ENCODE peak calls at places on chromosomes 5 and 9, in four cellular contexts. U, C, P and K are unnamed samples.

GRCh38 chr9:37958154-37958553 is 54.2 kb upstream of the SLC25A51 start:
- DNase-seq in U (no peak), C (no peak), P (no peak), K (no peak)

GRCh38 chr5:163789870-163790269 is 284.5 kb downstream of the MAT2B start:
- DNase-seq in U (no peak), C (no peak), P (no peak), K (no peak)

GRCh38 chr5:176716320-176716719 is 69.0 kb downstream of the TSPAN17 start:
- DNase-seq in U (no peak), C (no peak), P (no peak), K (no peak)

GRCh38 chr5:113266227-113266912 is 168.4 kb downstream of the TSSK1B start:
- DNase-seq in U (no peak), C (no peak), P (no peak), K (no peak)

GRCh38 chr5:172645271-172645670 is 4.2 kb downstream of the NEURL1B start:
- DNase-seq in U (no peak), C (no peak), P (no peak), K (no peak)

GRCh38 chr5:60379907-60380306 is 320.1 kb downstream of the DEPDC1B start:
- DNase-seq in U (no peak), C (no peak), P (no peak), K (peak; percentile 37)

GRCh38 chr5:133391349-133392136 is 220.8 kb downstream of the FSTL4 start:
- DNase-seq in U (no peak), C (no peak), P (no peak), K (no peak)

GRCh38 chr5:177458912-177459350 is 12.3 kb downstream of the PRR7 start:
- DNase-seq in U (no peak), C (no peak), P (no peak), K (no peak)

GRCh38 chr9:64773491-64773931 is 511.5 kb downstream of the FOXD4L5 start:
- DNase-seq in U (peak; percentile 1), C (no peak), P (no peak), K (no peak)

GRCh38 chr9:127796225-127796813 is 6.4 kb upstream of the FPGS start:
- DNase-seq in U (no peak), C (peak; percentile 47), P (no peak), K (no peak)

DNA sequence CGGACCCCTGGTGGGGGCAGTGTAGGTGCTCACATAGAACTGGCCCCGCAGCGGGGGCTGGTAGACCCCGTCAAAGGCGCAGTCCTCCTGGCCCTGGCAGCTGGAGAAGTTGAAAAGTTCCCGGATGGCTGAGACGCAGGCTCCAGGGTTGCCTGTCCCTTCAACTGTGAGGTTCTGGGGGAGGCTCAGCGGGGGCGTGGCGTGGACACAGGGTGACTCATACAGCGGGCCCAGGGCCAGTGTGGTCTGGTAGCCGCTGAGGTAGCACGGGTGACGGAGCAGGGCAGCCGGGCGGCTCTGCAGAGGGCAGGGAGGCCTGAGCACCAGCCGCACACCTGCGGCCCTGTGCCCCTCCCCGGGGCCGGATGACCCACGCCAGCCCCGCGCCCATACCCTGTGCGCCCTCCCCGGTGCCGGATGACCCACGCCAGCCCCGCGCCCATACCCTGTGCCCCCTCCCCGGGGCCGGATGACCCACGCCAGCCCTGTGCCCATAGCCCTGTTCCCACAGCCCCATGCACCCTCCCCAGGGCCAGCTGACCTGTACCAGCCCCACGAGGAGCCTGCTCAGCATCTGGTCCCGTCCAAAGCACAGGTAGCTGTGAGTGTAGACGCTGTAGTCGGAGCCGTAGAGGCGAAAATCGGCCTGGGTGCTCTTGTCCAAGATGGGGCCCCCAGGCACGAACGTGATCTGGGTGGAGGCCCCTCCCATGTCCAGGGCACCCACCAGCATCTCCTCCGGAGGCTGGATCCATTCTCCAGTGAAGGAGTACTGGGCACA is 5.0 kb downstream of the ENTPD8 start:
- DNase-seq in U (peak; percentile 94), C (peak; percentile 62), P (no peak), K (no peak)
- TF ChIP-seq CHD2 in U (no peak), C (no peak), P (no peak), K (no peak)

DNA sequence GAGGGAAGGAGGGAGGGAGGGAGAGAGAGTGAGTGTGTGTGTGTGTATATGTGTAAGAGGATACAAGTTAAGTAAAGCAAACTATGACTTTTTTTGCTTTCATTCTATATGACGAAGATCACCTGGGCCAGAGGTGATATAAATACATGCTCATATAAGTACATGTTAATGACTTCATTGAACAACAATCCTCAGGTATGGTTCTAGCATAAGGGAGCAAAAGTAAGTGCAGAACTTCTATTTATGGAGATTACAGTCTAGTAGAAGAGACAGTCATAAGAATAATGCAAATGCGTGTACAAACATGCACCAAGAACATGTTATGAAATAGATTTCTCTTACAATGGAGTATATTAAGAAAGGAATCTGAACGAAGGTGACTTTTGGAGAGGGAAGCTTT is 1804.0 kb downstream of the MAT2B start:
- DNase-seq in U (no peak), C (no peak), P (no peak), K (no peak)
- TF ChIP-seq ZNF274 in U (no peak), C (no peak), P (no peak), K (no peak)

GRCh38 chr5:39605966-39606591 is 181.3 kb upstream of the DAB2 start:
- DNase-seq in U (no peak), C (no peak), P (no peak), K (no peak)

GRCh38 chr5:39606592-39606990 is 181.8 kb upstream of the DAB2 start:
- DNase-seq in U (no peak), C (no peak), P (no peak), K (no peak)

GRCh38 chr5:39604491-39604890 is 179.7 kb upstream of the DAB2 start:
- DNase-seq in U (no peak), C (no peak), P (no peak), K (no peak)

GRCh38 chr5:39608024-39608423 is 183.2 kb upstream of the DAB2 start:
- DNase-seq in U (no peak), C (no peak), P (no peak), K (no peak)

DNA sequence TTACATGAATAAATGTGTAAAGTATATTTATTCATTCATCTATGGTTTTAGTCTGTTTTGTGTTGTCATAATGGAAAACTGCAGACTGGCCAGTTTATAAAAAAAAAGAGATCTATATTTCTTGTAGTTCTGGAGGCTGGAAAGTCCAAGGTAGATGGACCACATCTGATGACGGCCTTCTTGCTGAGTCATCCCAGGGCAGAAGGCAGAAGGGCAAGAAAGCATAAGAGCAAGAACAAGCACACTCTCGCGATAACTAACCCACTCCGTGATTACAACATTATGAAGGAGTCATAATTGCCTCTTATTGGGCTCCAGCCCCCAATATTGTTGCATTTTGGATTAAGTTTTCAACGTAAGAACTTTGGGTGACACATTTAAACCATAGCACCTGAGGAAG is 180.4 kb upstream of the DAB2 start:
- DNase-seq in U (no peak), C (no peak), P (no peak), K (no peak)
- TF ChIP-seq CHD2 in U (peak; percentile 82), C (no peak), P (no peak), K (no peak)

DNA sequence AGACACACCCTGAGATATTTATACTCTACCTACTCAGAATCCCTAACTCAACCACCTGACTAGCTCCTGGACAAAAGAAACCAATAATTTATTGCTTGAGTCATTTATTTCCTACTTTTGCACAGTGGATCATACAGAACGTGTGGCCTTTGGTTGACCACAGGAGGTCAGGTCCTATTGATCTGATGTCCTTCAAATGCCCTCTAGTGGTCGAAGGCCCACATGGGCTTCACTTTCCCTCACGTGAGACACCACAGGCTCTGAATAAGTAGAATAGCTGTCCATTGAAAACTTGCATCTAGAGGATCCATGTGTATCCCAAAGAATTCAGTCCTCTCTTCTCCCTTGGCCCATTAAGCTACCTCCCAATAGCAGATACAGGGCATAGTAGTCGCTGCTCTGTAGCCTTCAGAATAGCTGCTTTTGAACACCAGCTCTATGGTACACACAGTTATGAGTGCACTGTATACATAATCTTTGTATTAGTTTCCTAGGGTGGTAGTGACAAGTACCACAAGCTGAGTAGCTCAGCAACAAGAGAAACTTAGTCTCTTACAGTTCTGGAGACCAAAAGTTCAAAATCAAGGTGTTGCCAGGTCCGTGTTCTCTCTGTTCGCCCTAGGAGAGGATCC is 177.6 kb upstream of the SMARCA2 start:
- DNase-seq in U (peak; percentile 18), C (peak; percentile 61), P (peak; percentile 46), K (peak; percentile 45)
- TF ChIP-seq ZNF274 in U (no peak), C (no peak), P (no peak), K (no peak)

GRCh38 chr9:87227456-87227855 is 270.2 kb upstream of the DAPK1 start:
- DNase-seq in U (no peak), C (no peak), P (no peak), K (no peak)
- TF ChIP-seq CHD2 in U (no peak), C (no peak), P (no peak), K (no peak)